ENCODE peak calls at places on chromosomes 2 and 18, in five cellular contexts. One of them, this sample, is unnamed.

GRCh38 chr2:133885847-133886246 is 317.6 kb upstream of the NCKAP5 start:
- DNase-seq in A549: no peak
- DNase-seq in GM23248: no peak
- DNase-seq in tibial artery: no peak
- DNase-seq in mammary epithelial cell: peak; percentile 61
- DNase-seq in this sample: no peak

GRCh38 chr2:29920130-29920577 is 1.2 kb downstream of the ALK start:
- DNase-seq in A549: peak; percentile 16
- DNase-seq in GM23248: peak; percentile 60
- DNase-seq in tibial artery: peak; percentile 30
- DNase-seq in mammary epithelial cell: peak; percentile 32
- DNase-seq in this sample: peak; percentile 33

GRCh38 chr2:102291221-102292075 is 19.9 kb upstream of the IL1RL1 start:
- DNase-seq in A549: no peak
- DNase-seq in GM23248: no peak
- DNase-seq in tibial artery: peak; percentile 36
- DNase-seq in mammary epithelial cell: no peak
- DNase-seq in this sample: no peak

GRCh38 chr2:237438082-237438925 is 24.3 kb upstream of the COL6A3 start:
- DNase-seq in A549: no peak
- DNase-seq in GM23248: peak; percentile 37
- DNase-seq in tibial artery: no peak
- DNase-seq in mammary epithelial cell: no peak
- DNase-seq in this sample: no peak

GRCh38 chr2:43905388-43905803 is 66.6 kb downstream of the ABCG8 start:
- DNase-seq in A549: no peak
- DNase-seq in GM23248: no peak
- DNase-seq in tibial artery: no peak
- DNase-seq in mammary epithelial cell: no peak
- DNase-seq in this sample: no peak

GRCh38 chr2:68359889-68360288 is 5.2 kb upstream of the PLEK start:
- DNase-seq in A549: no peak
- DNase-seq in GM23248: peak; percentile 6
- DNase-seq in tibial artery: no peak
- DNase-seq in mammary epithelial cell: no peak
- DNase-seq in this sample: no peak

GRCh38 chr18:49359732-49360444 is 100.6 kb downstream of the DYM start:
- DNase-seq in A549: no peak
- DNase-seq in GM23248: peak; percentile 89
- DNase-seq in tibial artery: no peak
- DNase-seq in mammary epithelial cell: peak; percentile 26
- DNase-seq in this sample: no peak

GRCh38 chr2:163011035-163011434 is 172.5 kb upstream of the KCNH7 start:
- DNase-seq in A549: no peak
- DNase-seq in GM23248: no peak
- DNase-seq in tibial artery: no peak
- DNase-seq in mammary epithelial cell: no peak
- DNase-seq in this sample: no peak

GRCh38 chr2:227748079-227748478 is 2.4 kb downstream of the SCYGR8 start:
- DNase-seq in A549: peak; percentile 10
- DNase-seq in GM23248: peak; percentile 13
- DNase-seq in tibial artery: no peak
- DNase-seq in mammary epithelial cell: no peak
- DNase-seq in this sample: no peak

GRCh38 chr2:70615222-70615621 is 61.6 kb upstream of the TGFA start:
- DNase-seq in A549: no peak
- DNase-seq in GM23248: no peak
- DNase-seq in tibial artery: no peak
- DNase-seq in mammary epithelial cell: no peak
- DNase-seq in this sample: no peak

GRCh38 chr2:158339513-158339912 is 117.0 kb downstream of the CCDC148 start:
- DNase-seq in A549: no peak
- DNase-seq in GM23248: no peak
- DNase-seq in tibial artery: no peak
- DNase-seq in mammary epithelial cell: no peak
- DNase-seq in this sample: no peak

GRCh38 chr2:158181171-158181570 is 79.5 kb downstream of the UPP2 start:
- DNase-seq in A549: no peak
- DNase-seq in GM23248: no peak
- DNase-seq in tibial artery: no peak
- DNase-seq in mammary epithelial cell: peak; percentile 26
- DNase-seq in this sample: no peak

GRCh38 chr2:236569593-236569973 is at the start of gene ACKR3:
- DNase-seq in A549: peak; percentile 65
- DNase-seq in GM23248: peak; percentile 85
- DNase-seq in tibial artery: peak; percentile 90
- DNase-seq in mammary epithelial cell: peak; percentile 75
- DNase-seq in this sample: peak; percentile 71

GRCh38 chr2:185823773-185824172 is 85.2 kb downstream of the FSIP2 start:
- DNase-seq in A549: no peak
- DNase-seq in GM23248: no peak
- DNase-seq in tibial artery: no peak
- DNase-seq in mammary epithelial cell: no peak
- DNase-seq in this sample: no peak

GRCh38 chr2:220277445-220277960 is 650.1 kb downstream of the SLC4A3 start:
- DNase-seq in A549: peak; percentile 71
- DNase-seq in GM23248: peak; percentile 94
- DNase-seq in tibial artery: peak; percentile 70
- DNase-seq in mammary epithelial cell: peak; percentile 85
- DNase-seq in this sample: peak; percentile 53

GRCh38 chr2:17979707-17980106 is 101.2 kb downstream of the KCNS3 start:
- DNase-seq in A549: no peak
- DNase-seq in GM23248: peak; percentile 89
- DNase-seq in tibial artery: no peak
- DNase-seq in mammary epithelial cell: no peak
- DNase-seq in this sample: no peak

GRCh38 chr2:202114798-202115197 is 41.7 kb downstream of the KIAA2012 start:
- DNase-seq in A549: no peak
- DNase-seq in GM23248: no peak
- DNase-seq in tibial artery: no peak
- DNase-seq in mammary epithelial cell: no peak
- DNase-seq in this sample: no peak

GRCh38 chr2:73832905-73833304 is 4.1 kb downstream of the STAMBP start:
- DNase-seq in A549: no peak
- DNase-seq in GM23248: no peak
- DNase-seq in tibial artery: no peak
- DNase-seq in mammary epithelial cell: no peak
- DNase-seq in this sample: no peak

GRCh38 chr2:156907806-156908205 is 349.7 kb upstream of the GALNT5 start:
- DNase-seq in A549: no peak
- DNase-seq in GM23248: no peak
- DNase-seq in tibial artery: no peak
- DNase-seq in mammary epithelial cell: peak; percentile 57
- DNase-seq in this sample: no peak

GRCh38 chr2:231666171-231667095 is 41.9 kb upstream of the PTMA start:
- DNase-seq in A549: peak; percentile 80
- DNase-seq in GM23248: peak; percentile 97
- DNase-seq in tibial artery: peak; percentile 98
- DNase-seq in mammary epithelial cell: no peak
- DNase-seq in this sample: peak; percentile 91

GRCh38 chr18:59056706-59057492 is 82.8 kb upstream of the SEC11C start:
- DNase-seq in A549: no peak
- DNase-seq in GM23248: peak; percentile 77
- DNase-seq in tibial artery: no peak
- DNase-seq in mammary epithelial cell: peak; percentile 58
- DNase-seq in this sample: peak; percentile 81

GRCh38 chr2:155310589-155310988 is 612.1 kb downstream of the KCNJ3 start:
- DNase-seq in A549: peak; percentile 3
- DNase-seq in GM23248: peak; percentile 55
- DNase-seq in tibial artery: no peak
- DNase-seq in mammary epithelial cell: peak; percentile 9
- DNase-seq in this sample: no peak

GRCh38 chr2:158754303-158754611 is 40.9 kb upstream of the DAPL1 start:
- DNase-seq in A549: no peak
- DNase-seq in GM23248: no peak
- DNase-seq in tibial artery: no peak
- DNase-seq in mammary epithelial cell: no peak
- DNase-seq in this sample: no peak

GRCh38 chr18:64410685-64411084 is 261.8 kb upstream of the LINC00305 start:
- DNase-seq in A549: no peak
- DNase-seq in GM23248: no peak
- DNase-seq in tibial artery: no peak
- DNase-seq in mammary epithelial cell: no peak
- DNase-seq in this sample: no peak

GRCh38 chr2:229586012-229586411 is 128.3 kb downstream of the DNER start:
- DNase-seq in A549: no peak
- DNase-seq in GM23248: no peak
- DNase-seq in tibial artery: no peak
- DNase-seq in mammary epithelial cell: peak; percentile 91
- DNase-seq in this sample: no peak

GRCh38 chr2:176117162-176117822 is 714 bp downstream of the HOXD10 start:
- DNase-seq in A549: no peak
- DNase-seq in GM23248: no peak
- DNase-seq in tibial artery: no peak
- DNase-seq in mammary epithelial cell: no peak
- DNase-seq in this sample: no peak

GRCh38 chr2:224711859-224712258 is 4.3 kb downstream of the CCDC195 start:
- DNase-seq in A549: no peak
- DNase-seq in GM23248: no peak
- DNase-seq in tibial artery: no peak
- DNase-seq in mammary epithelial cell: no peak
- DNase-seq in this sample: no peak

GRCh38 chr18:41665210-41665609 is 289.8 kb upstream of the PIK3C3 start:
- DNase-seq in A549: no peak
- DNase-seq in GM23248: no peak
- DNase-seq in tibial artery: no peak
- DNase-seq in mammary epithelial cell: no peak
- DNase-seq in this sample: no peak

GRCh38 chr18:41657189-41657588 is 297.8 kb upstream of the PIK3C3 start:
- DNase-seq in A549: no peak
- DNase-seq in GM23248: no peak
- DNase-seq in tibial artery: no peak
- DNase-seq in mammary epithelial cell: no peak
- DNase-seq in this sample: no peak

GRCh38 chr18:41655074-41655473 is 300.0 kb upstream of the PIK3C3 start:
- DNase-seq in A549: no peak
- DNase-seq in GM23248: no peak
- DNase-seq in tibial artery: no peak
- DNase-seq in mammary epithelial cell: no peak
- DNase-seq in this sample: no peak

GRCh38 chr18:41666251-41666650 is 288.8 kb upstream of the PIK3C3 start:
- DNase-seq in A549: no peak
- DNase-seq in GM23248: no peak
- DNase-seq in tibial artery: no peak
- DNase-seq in mammary epithelial cell: no peak
- DNase-seq in this sample: no peak

GRCh38 chr18:41660654-41661053 is 294.4 kb upstream of the PIK3C3 start:
- DNase-seq in A549: no peak
- DNase-seq in GM23248: no peak
- DNase-seq in tibial artery: no peak
- DNase-seq in mammary epithelial cell: peak; percentile 29
- DNase-seq in this sample: no peak
- H3K27ac ChIP-seq in A549: no peak overlapping the region
- H3K27ac ChIP-seq in GM23248: no peak overlapping the region
- H3K27ac ChIP-seq in tibial artery: no peak overlapping the region
- H3K27ac ChIP-seq in mammary epithelial cell: no peak overlapping the region
- H3K27ac ChIP-seq in this sample: no peak overlapping the region

GRCh38 chr18:76394780-76395476 is 100.1 kb downstream of the ZNF516 start:
- DNase-seq in A549: no peak
- DNase-seq in GM23248: peak; percentile 82
- DNase-seq in tibial artery: no peak
- DNase-seq in mammary epithelial cell: peak; percentile 85
- DNase-seq in this sample: no peak

GRCh38 chr18:76390452-76391035 is 104.5 kb downstream of the ZNF516 start:
- DNase-seq in A549: no peak
- DNase-seq in GM23248: no peak
- DNase-seq in tibial artery: no peak
- DNase-seq in mammary epithelial cell: no peak
- DNase-seq in this sample: no peak

GRCh38 chr18:76391038-76391437 is 104.0 kb downstream of the ZNF516 start:
- DNase-seq in A549: no peak
- DNase-seq in GM23248: no peak
- DNase-seq in tibial artery: no peak
- DNase-seq in mammary epithelial cell: no peak
- DNase-seq in this sample: no peak

GRCh38 chr18:76388891-76389423 is 106.1 kb downstream of the ZNF516 start:
- DNase-seq in A549: no peak
- DNase-seq in GM23248: no peak
- DNase-seq in tibial artery: no peak
- DNase-seq in mammary epithelial cell: no peak
- DNase-seq in this sample: peak; percentile 50

GRCh38 chr18:76391746-76392145 is 103.3 kb downstream of the ZNF516 start:
- DNase-seq in A549: no peak
- DNase-seq in GM23248: no peak
- DNase-seq in tibial artery: no peak
- DNase-seq in mammary epithelial cell: no peak
- DNase-seq in this sample: peak; percentile 25
- H3K27ac ChIP-seq in A549: no peak overlapping the region
- H3K27ac ChIP-seq in GM23248: no peak overlapping the region
- H3K27ac ChIP-seq in tibial artery: no peak overlapping the region
- H3K27ac ChIP-seq in mammary epithelial cell: no peak overlapping the region
- H3K27ac ChIP-seq in this sample: no peak overlapping the region

GRCh38 chr2:8255448-8255800 is 426.4 kb upstream of the ID2 start:
- DNase-seq in A549: no peak
- DNase-seq in GM23248: peak; percentile 41
- DNase-seq in tibial artery: no peak
- DNase-seq in mammary epithelial cell: no peak
- DNase-seq in this sample: no peak
- H3K27ac ChIP-seq in A549: no peak overlapping the region
- H3K27ac ChIP-seq in GM23248: no peak overlapping the region
- H3K27ac ChIP-seq in tibial artery: no peak overlapping the region
- H3K27ac ChIP-seq in mammary epithelial cell: no peak overlapping the region
- H3K27ac ChIP-seq in this sample: no peak overlapping the region

DNA sequence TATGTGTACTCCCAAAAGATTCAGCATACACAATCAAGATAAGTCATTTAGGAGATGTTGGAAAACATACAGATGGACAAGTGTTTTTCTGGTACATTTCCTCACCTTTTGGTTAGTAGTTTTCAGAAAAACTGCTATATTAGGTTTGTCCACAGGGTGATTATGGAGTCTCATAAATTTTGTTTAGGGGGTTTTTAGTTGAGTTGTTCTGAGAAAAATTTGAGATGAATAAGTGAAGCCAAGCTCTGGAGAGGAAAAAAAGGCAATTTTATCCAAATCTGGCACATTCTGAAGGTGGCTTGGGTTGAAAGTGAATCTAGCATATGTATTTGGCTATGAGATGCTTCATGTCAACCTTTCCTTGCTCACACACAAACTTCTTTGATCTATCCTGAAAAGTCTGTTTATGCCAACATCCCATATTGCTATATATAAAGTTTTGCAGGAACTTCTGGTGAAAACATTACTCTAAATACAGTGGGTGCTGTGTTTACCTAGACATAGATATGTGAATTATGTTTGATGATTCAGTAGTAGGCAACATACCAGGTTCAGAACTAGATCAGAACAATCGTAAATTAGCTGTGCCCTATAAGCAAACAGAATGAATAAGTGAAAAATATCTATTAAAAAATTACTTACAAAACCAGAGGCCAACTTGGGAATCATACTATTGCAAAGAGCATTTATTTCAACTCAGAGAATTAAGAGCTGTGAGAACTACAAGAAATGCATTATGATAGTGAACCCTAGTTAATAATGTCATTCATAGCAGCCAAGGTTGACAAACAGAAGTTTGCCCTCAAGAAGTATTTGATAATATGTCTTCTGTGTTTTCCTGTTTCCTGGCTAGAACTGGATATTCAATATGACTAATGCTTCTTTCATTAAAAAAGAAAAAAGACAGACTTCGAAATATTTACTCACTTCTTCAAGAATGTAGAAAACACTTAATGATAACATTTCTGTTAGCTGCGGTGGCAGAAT is 552.0 kb downstream of the IRS1 start:
- DNase-seq in A549: peak; percentile 18
- DNase-seq in GM23248: peak; percentile 51
- DNase-seq in tibial artery: no peak
- DNase-seq in mammary epithelial cell: peak; percentile 48
- DNase-seq in this sample: no peak
- H3K27ac ChIP-seq in A549: peak overlapping the region; percentile 73
- H3K27ac ChIP-seq in GM23248: no peak overlapping the region
- H3K27ac ChIP-seq in tibial artery: no peak overlapping the region
- H3K27ac ChIP-seq in mammary epithelial cell: peak overlapping the region; percentile 7
- H3K27ac ChIP-seq in this sample: no peak overlapping the region

This sample was measured in ovary.